ENCODE peak calls at places on chromosomes 12 and 14, in four cellular contexts. Z is hepatocyte; M is CD4-positive, alpha-beta T cell; F is progenitor cell of endocrine pancreas. R is an unnamed sample.

GRCh38 chr14:95111507-95112164 is 45.7 kb downstream of the DICER1 start:
- DNase-seq in M (no peak), F (no peak), Z (no peak), R (no peak)

GRCh38 chr12:110067531-110067930 is 19.2 kb upstream of the C12orf76 start:
- DNase-seq in F (no peak), Z (no peak), M (no peak), R (no peak)

GRCh38 chr12:30136661-30137060 is 352.9 kb upstream of the TMTC1 start:
- DNase-seq in M (no peak), F (no peak), Z (no peak), R (no peak)

GRCh38 chr14:67270354-67270753 is 29.1 kb downstream of the PALS1 start:
- DNase-seq in M (no peak), Z (no peak), F (no peak), R (no peak)

GRCh38 chr12:74491374-74491773 is 46.3 kb upstream of the ATXN7L3B start:
- DNase-seq in M (no peak), Z (no peak), F (no peak), R (no peak)

GRCh38 chr12:109946505-109946904 is 46.4 kb downstream of the TCHP start:
- DNase-seq in F (no peak), M (no peak), Z (no peak), R (no peak)

GRCh38 chr14:105974902-105975301 is 448.5 kb downstream of the TMEM121 start:
- DNase-seq in F (no peak), Z (no peak), M (peak; percentile 45), R (peak; percentile 41)

GRCh38 chr14:63853831-63854293 is 1.1 kb downstream of the SYNE2 start:
- DNase-seq in M (peak; percentile 49), F (peak; percentile 18), Z (peak; percentile 72), R (peak; percentile 48)

GRCh38 chr12:47396902-47397663 is 308.7 kb downstream of the RPAP3 start:
- DNase-seq in Z (no peak), F (no peak), M (no peak), R (no peak)

GRCh38 chr12:85920324-85920947 is 46.3 kb downstream of the NTS start:
- DNase-seq in Z (peak; percentile 21), M (no peak), F (no peak), R (no peak)

GRCh38 chr14:72892879-72893635 is 844 bp downstream of the DPF3 start:
- DNase-seq in Z (peak; percentile 26), M (no peak), F (peak; percentile 19), R (peak; percentile 31)

DNA sequence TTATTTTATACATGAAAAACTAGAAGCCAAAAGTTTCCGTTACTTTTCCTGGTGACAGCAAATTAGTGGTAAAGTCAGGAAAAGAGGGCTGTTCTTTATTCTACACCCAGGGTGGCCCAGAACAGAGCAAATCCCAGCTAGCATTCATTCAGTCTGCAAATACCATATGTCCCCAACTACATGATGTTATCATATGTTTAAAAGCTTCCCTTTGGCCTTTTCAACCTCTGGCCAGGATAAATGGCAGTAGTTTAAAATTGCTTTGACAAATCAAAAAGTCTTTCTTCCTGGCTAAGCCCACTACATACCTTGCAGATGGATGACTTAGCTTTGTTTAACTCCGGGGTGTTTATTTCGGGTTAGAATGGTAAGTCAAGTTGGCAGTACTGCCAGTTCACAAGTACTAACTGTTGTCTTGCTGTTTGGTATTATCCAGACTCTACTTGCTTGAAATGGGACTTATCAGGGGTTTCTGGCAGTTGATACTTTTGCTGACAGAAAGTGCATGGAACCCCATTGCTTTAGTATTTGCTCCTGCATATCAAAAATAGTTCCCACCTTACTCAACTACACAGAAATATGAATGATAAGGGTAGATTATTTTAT is 69.7 kb downstream of the PKP2 start:
- DNase-seq in M (no peak), F (no peak), Z (no peak), R (no peak)
- TF ChIP-seq CTCF in M (no peak), F (no peak), Z (no peak), R (no peak)

DNA sequence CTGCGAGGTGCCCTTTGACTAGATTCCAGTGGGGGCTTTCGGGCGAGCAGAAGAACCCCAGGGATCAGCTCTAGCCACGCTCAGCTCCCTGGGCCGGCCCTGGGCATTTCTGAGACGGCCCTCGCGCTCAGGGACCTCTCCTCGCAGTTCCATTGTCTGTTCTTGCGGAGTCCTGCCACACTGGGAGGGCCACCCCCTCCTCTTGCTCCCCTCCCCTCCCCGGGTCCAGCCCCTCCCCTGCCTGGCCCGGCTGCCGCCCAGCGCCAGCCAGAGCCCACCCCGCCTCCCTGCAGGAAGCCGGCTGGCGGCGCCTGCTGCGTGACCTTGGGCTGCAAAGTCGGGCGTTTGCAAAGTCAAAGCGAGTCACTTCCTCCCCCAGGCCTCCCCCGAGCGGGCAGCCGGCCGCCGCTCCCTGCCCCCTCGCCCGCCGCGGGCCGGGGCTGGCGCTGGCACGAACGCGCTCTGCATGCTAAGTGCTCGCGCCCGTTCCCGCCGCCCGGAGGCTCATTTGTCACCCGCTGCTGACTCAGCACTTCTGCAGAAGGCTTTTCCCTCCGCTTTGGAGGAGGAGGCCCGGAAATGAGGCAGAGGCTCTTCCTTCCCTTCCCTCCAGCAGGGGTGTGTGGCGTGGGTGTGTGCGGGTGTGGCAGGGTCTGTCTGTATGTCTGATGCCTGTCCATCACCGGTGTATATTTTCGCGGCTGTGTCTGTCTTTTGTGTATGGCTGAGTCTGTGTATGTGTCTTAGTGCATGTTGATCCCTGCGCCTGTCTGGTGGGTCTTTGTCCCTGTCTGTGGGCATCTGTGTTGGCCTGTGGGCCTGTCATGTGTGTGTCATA is 72.0 kb downstream of the IRF2BPL start:
- DNase-seq in F (peak; percentile 76), M (peak; percentile 69), Z (peak; percentile 97), R (peak; percentile 80)
- TF ChIP-seq CTCF in F (no peak), M (no peak), Z (peak; percentile 2), R (no peak)

DNA sequence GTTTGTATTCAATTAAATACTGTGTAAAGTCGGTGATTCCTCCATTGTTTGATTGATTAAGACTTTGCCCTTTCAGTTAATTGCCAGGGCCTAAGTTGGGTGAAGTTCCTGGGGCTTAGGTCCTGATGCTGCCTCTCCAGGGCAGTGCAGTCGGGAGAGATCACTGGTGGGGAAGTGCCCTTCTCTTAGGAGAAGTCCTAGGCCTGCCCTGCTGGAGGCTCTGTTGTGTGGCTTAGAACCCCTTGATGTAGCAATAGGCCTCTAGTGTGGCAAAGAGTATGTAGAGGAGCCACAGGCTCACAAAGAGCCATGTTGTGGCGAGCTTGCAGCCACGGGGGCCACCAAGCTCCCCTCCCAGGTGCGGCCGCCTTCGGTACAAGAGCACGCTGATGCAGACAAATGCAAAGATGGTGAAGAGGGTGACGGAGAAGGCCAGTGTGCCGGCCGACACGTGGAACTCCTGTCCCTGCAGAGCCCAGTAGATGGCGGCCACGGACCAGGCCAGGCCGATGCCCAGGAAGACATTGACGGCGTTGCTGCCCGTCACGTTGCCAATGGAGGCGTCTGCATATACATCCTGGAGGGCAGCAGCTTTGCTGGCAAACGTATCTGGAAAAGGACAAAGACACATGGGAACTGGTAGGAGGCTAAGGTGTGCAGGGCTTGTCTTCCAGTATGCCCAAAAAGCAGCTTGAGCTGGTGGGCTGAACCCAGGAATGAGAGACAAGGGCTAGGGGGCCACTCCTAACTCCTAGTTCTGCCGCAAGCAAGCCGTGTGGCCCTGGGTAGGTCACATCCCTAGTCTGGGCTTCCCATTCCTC is 142.8 kb downstream of the SLC8A3 start:
- DNase-seq in F (peak; percentile 61), M (no peak), Z (peak; percentile 88), R (peak; percentile 90)
- TF ChIP-seq CTCF in F (peak; percentile 92), M (no peak), Z (peak; percentile 79), R (peak; percentile 76)

GRCh38 chr12:53991077-53991460 is 6.1 kb downstream of the HOXC10 start:
- DNase-seq in Z (no peak), F (no peak), M (no peak), R (no peak)

GRCh38 chr12:53987748-53988147 is 2.8 kb downstream of the HOXC10 start:
- DNase-seq in F (no peak), M (no peak), Z (no peak), R (no peak)

GRCh38 chr12:53990311-53991076 is 5.5 kb downstream of the HOXC10 start:
- DNase-seq in Z (no peak), M (no peak), F (no peak), R (no peak)

GRCh38 chr12:53988519-53989226 is 3.7 kb downstream of the HOXC10 start:
- DNase-seq in M (no peak), Z (no peak), F (no peak), R (no peak)

GRCh38 chr12:53989227-53990113 is 4.5 kb downstream of the HOXC10 start:
- DNase-seq in Z (peak; percentile 74), M (no peak), F (no peak), R (peak; percentile 55)
- TF ChIP-seq CTCF in Z (peak; percentile 52), M (no peak), F (peak; percentile 48), R (peak; percentile 70)

GRCh38 chr14:35985504-35986218 is 159.5 kb downstream of the BRMS1L start:
- DNase-seq in Z (no peak), M (no peak), F (no peak), R (no peak)
- TF ChIP-seq CTCF in Z (no peak), M (no peak), F (no peak), R (no peak)

GRCh38 chr14:78535041-78535440 is 364.9 kb downstream of the NRXN3 start:
- DNase-seq in M (no peak), Z (peak; percentile 10), F (no peak), R (no peak)
- TF ChIP-seq CTCF in M (no peak), Z (no peak), F (no peak), R (no peak)

GRCh38 chr14:58275527-58276190 is 22.7 kb upstream of the ARID4A start:
- DNase-seq in Z (no peak), F (no peak), M (no peak), R (no peak)

GRCh38 chr14:58270628-58271027 is 26.0 kb downstream of the PSMA3 start:
- DNase-seq in F (no peak), M (no peak), Z (no peak), R (no peak)

GRCh38 chr14:58276208-58276607 is 22.1 kb upstream of the ARID4A start:
- DNase-seq in M (no peak), F (no peak), Z (no peak), R (no peak)

GRCh38 chr14:58278177-58278576 is 20.2 kb upstream of the ARID4A start:
- DNase-seq in M (no peak), Z (no peak), F (no peak), R (no peak)

GRCh38 chr14:58272589-58273372 is 25.6 kb upstream of the ARID4A start:
- DNase-seq in M (no peak), F (no peak), Z (peak; percentile 72), R (peak; percentile 48)
- TF ChIP-seq CTCF in M (no peak), F (peak; percentile 26), Z (peak; percentile 18), R (no peak)

GRCh38 chr14:28142400-28143015 is 624.1 kb upstream of the FOXG1 start:
- DNase-seq in F (no peak), M (no peak), Z (peak; percentile 20), R (peak; percentile 16)
- TF ChIP-seq CTCF in F (peak; percentile 70), M (no peak), Z (peak; percentile 57), R (peak; percentile 26)

GRCh38 chr14:51439896-51440295 is 199.8 kb downstream of the TMX1 start:
- DNase-seq in M (no peak), Z (no peak), F (no peak), R (no peak)

GRCh38 chr14:51442513-51443175 is 202.6 kb downstream of the TMX1 start:
- DNase-seq in M (no peak), F (no peak), Z (peak; percentile 40), R (peak; percentile 41)

GRCh38 chr14:51443195-51444018 is 203.4 kb downstream of the TMX1 start:
- DNase-seq in Z (no peak), F (no peak), M (no peak), R (no peak)

GRCh38 chr14:51444381-51445000 is 204.4 kb downstream of the TMX1 start:
- DNase-seq in M (no peak), Z (no peak), F (no peak), R (no peak)

GRCh38 chr14:51441001-51441400 is 201.0 kb downstream of the TMX1 start:
- DNase-seq in F (no peak), M (no peak), Z (no peak), R (no peak)
- TF ChIP-seq CTCF in F (no peak), M (no peak), Z (no peak), R (no peak)